ENCODE peak calls at places on chromosome 19, in eight cellular contexts. G is activated B cell treated with CpG ODN at 0.5 μM for 24 hours, T is Caco-2, F is psoas muscle, Y is BJ, N is cardiac fibroblast, Z is breast epithelium, I is WTC11. M is an unnamed sample.
A peak's percentile ranks its signal among the peaks of the same experiment; 100 is the strongest.

GRCh38 chr19:44401108-44401786 is at the start of gene ZNF285:
- DNase-seq in Z (peak; percentile 86), F (peak; percentile 95), I (peak; percentile 93), G (peak; percentile 75), T (peak; percentile 84), N (peak; percentile 98), Y (peak; percentile 87), M (peak; percentile 57)

GRCh38 chr19:42443944-42444398 is 1.2 kb upstream of the CXCL17 start:
- DNase-seq in Z (no peak), N (no peak), I (no peak), F (no peak), Y (no peak), T (peak; percentile 56), G (no peak), M (no peak)

GRCh38 chr19:18020212-18021067 is 12.5 kb downstream of the ARRDC2 start:
- DNase-seq in G (no peak), N (peak; percentile 66), F (peak; percentile 97), Y (no peak), I (no peak), T (no peak), Z (peak; percentile 87), M (peak; percentile 14)

GRCh38 chr19:1205114-1206062 is at the start of gene STK11:
- DNase-seq in Z (peak; percentile 99), T (peak; percentile 99), N (peak; percentile 99), F (peak; percentile 100), I (peak; percentile 99), G (peak; percentile 100), Y (peak; percentile 73), M (peak; percentile 100)

GRCh38 chr19:7622933-7623685 is 6.2 kb downstream of the XAB2 start:
- DNase-seq in N (no peak), I (peak; percentile 72), Z (no peak), F (no peak), T (peak; percentile 33), G (no peak), Y (no peak), M (no peak)

GRCh38 chr19:52992109-52993004 is 21.4 kb upstream of the ERVV-1 start:
- DNase-seq in G (no peak), I (peak; percentile 39), Y (no peak), Z (peak; percentile 20), T (no peak), F (peak; percentile 23), N (peak; percentile 5), M (no peak)

GRCh38 chr19:32406161-32407003 is 812 bp downstream of the DPY19L3 start:
- DNase-seq in G (no peak), I (peak; percentile 76), Z (no peak), F (no peak), T (no peak), Y (no peak), N (no peak), M (no peak)

GRCh38 chr19:55985254-55985653 is 1.3 kb upstream of the NLRP5 start:
- DNase-seq in I (no peak), N (no peak), G (no peak), Y (no peak), F (no peak), T (no peak), Z (no peak), M (no peak)

GRCh38 chr19:44176590-44176989 is 11.7 kb downstream of the ZNF226 start:
- DNase-seq in I (no peak), G (no peak), F (no peak), Z (no peak), N (no peak), T (no peak), Y (no peak), M (no peak)

GRCh38 chr19:51020988-51021651 is 1.6 kb upstream of the KLK10 start:
- DNase-seq in T (peak; percentile 54), F (no peak), Y (no peak), Z (peak; percentile 48), N (peak; percentile 74), I (no peak), G (no peak), M (no peak)

GRCh38 chr19:54412877-54413276 is 2.4 kb upstream of the TTYH1 start:
- DNase-seq in F (no peak), I (no peak), G (no peak), Y (no peak), Z (no peak), N (no peak), T (no peak), M (no peak)

GRCh38 chr19:17797397-17798201 is 2.7 kb downstream of the B3GNT3 start:
- DNase-seq in Y (no peak), Z (no peak), N (no peak), G (no peak), I (no peak), T (peak; percentile 48), F (no peak), M (no peak)

GRCh38 chr19:9406798-9407352 is 28.5 kb downstream of the ZNF266 start:
- DNase-seq in Y (peak; percentile 43), F (peak; percentile 81), N (peak; percentile 89), I (peak; percentile 65), G (peak; percentile 35), Z (peak; percentile 23), T (no peak), M (peak; percentile 63)

GRCh38 chr19:44646049-44646416 is 2.3 kb downstream of the PVR start:
- DNase-seq in N (no peak), G (no peak), T (no peak), I (no peak), Z (no peak), F (no peak), Y (no peak), M (no peak)

DNA sequence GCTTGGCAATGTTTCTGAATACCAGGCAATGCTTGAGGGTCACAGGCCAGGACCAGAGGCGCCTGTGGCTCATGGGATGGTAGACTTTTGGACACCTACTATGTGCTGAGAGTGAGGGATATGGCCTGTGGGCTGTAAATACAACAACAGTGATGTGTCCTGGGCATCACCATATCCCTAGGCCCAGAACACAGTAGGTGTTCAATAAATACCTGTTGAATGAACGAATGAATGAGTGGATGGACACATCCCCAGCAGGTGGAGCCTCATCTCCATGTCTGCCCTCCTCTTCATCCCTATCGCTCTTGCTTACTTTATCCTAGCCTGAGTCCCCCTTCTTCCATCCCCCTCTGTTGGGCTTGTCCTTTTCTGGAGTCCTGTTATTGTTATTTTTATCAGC is 16.5 kb upstream of the NANOS2 start:
- DNase-seq in Y (no peak), G (no peak), F (no peak), T (no peak), N (no peak), Z (no peak), I (no peak), M (no peak)
- TF ChIP-seq CTCF in Y (no peak), G (no peak), F (no peak), T (no peak), N (peak; percentile 8), Z (no peak), I (no peak), M (no peak)

DNA sequence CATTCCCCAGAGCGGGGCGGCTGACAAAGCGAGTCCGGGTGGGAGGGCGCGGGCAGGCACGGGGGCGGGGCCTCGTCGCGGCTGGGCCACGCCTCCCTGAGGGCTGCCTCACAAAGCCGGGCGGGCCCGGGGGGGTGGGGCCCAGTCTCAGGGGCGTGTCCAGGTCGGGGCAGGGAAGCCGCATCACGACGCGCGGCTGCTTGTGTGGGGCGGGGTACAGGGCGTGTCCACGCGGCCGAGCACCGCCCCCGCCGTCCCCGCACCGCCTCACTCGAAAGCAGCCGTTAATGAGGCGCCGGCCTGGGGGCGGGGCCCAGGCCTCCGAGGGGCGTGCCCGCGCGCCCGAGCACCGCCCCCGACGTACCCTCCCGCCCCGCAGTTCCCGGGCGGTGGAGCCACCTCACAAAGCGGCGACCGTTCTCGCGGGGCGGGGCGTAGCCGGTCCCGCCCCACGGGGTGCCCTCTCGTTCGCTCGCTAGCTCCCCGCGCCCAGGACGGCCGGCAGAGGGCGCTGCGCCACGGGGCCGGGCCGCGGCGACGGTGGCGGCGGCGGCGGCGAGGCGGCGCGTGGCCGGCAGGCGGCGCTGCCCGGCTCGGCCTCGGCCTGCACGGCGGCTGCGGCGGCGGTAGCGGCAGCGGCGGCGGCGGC is at the start of gene CARM1:
- DNase-seq in G (peak; percentile 100), N (peak; percentile 100), I (peak; percentile 99), Y (peak; percentile 85), Z (peak; percentile 99), T (peak; percentile 99), F (peak; percentile 99), M (peak; percentile 100)
- TF ChIP-seq CTCF in G (no peak), N (peak; percentile 34), I (peak; percentile 56), Y (peak; percentile 49), Z (no peak), T (peak; percentile 32), F (peak; percentile 76), M (peak; percentile 98)

GRCh38 chr19:46727757-46728156 is 10.8 kb upstream of the PRKD2 start:
- DNase-seq in T (no peak), Y (no peak), G (no peak), I (no peak), Z (no peak), N (no peak), F (no peak), M (no peak)
- TF ChIP-seq CTCF in T (no peak), Y (no peak), G (no peak), I (no peak), Z (no peak), N (no peak), F (no peak), M (no peak)

GRCh38 chr19:38556521-38557174 is 61.1 kb downstream of the MAP4K1 start:
- DNase-seq in F (no peak), N (no peak), T (peak; percentile 32), I (no peak), G (no peak), Z (no peak), Y (no peak), M (no peak)
- TF ChIP-seq CTCF in F (no peak), N (peak; percentile 21), T (peak; percentile 32), I (no peak), G (no peak), Z (no peak), Y (no peak), M (peak; percentile 22)

GRCh38 chr19:16518483-16519229 is 22.5 kb downstream of the C19orf44 start:
- DNase-seq in N (no peak), Z (no peak), I (no peak), Y (no peak), G (no peak), F (no peak), T (no peak), M (no peak)
- TF ChIP-seq CTCF in N (no peak), Z (no peak), I (no peak), Y (no peak), G (no peak), F (no peak), T (no peak), M (no peak)

M was measured in GM10248.